ENCODE peak calls at places on chromosome 16, in five cellular contexts. W, E, N, M and O are unnamed samples.

GRCh38 chr16:19084139-19084538 is 16.7 kb downstream of the COQ7 start:
- DNase-seq in E (no peak), W (no peak), M (no peak), N (no peak), O (peak)

GRCh38 chr16:55552621-55553020 is 13.9 kb upstream of the CAPNS2 start:
- DNase-seq in M (no peak), W (peak), N (no peak), E (peak), O (no peak)

GRCh38 chr16:50535506-50536257 is 12.5 kb upstream of the NKD1 start:
- DNase-seq in W (no peak), E (no peak), N (no peak), M (no peak), O (peak)

GRCh38 chr16:68130520-68130919 is 45.4 kb downstream of the NFATC3 start:
- DNase-seq in E (no peak), W (no peak), M (no peak), N (no peak), O (no peak)

GRCh38 chr16:85746431-85747227 is 4.3 kb downstream of the C16orf74 start:
- DNase-seq in N (no peak), W (peak), E (peak), M (no peak), O (no peak)

GRCh38 chr16:24689128-24689527 is 40.3 kb upstream of the TNRC6A start:
- DNase-seq in M (no peak), N (no peak), E (peak), W (peak), O (no peak)

GRCh38 chr16:20674684-20675487 is 22.6 kb downstream of the ACSM1 start:
- DNase-seq in N (peak), W (no peak), M (no peak), E (no peak), O (no peak)

GRCh38 chr16:69286941-69287713 is 24.0 kb upstream of the VPS4A start:
- DNase-seq in M (peak), W (peak), E (peak), N (no peak), O (peak)

GRCh38 chr16:24523569-24523968 is 15.8 kb upstream of the RBBP6 start:
- DNase-seq in W (no peak), N (no peak), M (no peak), E (peak), O (no peak)

GRCh38 chr16:17555176-17555575 is 84.4 kb upstream of the XYLT1 start:
- DNase-seq in E (no peak), W (peak), N (no peak), M (no peak), O (no peak)

GRCh38 chr16:46620265-46621005 is 744 bp downstream of the SHCBP1 start:
- DNase-seq in E (peak), M (no peak), W (no peak), N (no peak), O (no peak)

GRCh38 chr16:69107311-69107962 is 2.0 kb downstream of the HAS3 start:
- DNase-seq in E (peak), M (peak), W (no peak), N (no peak), O (no peak)

GRCh38 chr16:21524068-21524751 is 75.2 kb upstream of the METTL9 start:
- DNase-seq in W (no peak), N (no peak), E (no peak), M (no peak), O (no peak)

GRCh38 chr16:24125199-24125598 is 130.9 kb upstream of the CACNG3 start:
- DNase-seq in N (no peak), M (no peak), W (no peak), E (no peak), O (no peak)

GRCh38 chr16:35492225-35492624 is 2032.8 kb downstream of the TP53TG3F start:
- DNase-seq in M (no peak), E (no peak), N (no peak), W (no peak), O (no peak)

GRCh38 chr16:4909825-4910224 is 27.1 kb downstream of the PPL start:
- DNase-seq in N (no peak), E (no peak), M (no peak), W (no peak), O (no peak)

GRCh38 chr16:30011505-30012480 is 966 bp upstream of the DOC2A start:
- DNase-seq in E (no peak), N (no peak), M (no peak), W (no peak), O (no peak)

DNA sequence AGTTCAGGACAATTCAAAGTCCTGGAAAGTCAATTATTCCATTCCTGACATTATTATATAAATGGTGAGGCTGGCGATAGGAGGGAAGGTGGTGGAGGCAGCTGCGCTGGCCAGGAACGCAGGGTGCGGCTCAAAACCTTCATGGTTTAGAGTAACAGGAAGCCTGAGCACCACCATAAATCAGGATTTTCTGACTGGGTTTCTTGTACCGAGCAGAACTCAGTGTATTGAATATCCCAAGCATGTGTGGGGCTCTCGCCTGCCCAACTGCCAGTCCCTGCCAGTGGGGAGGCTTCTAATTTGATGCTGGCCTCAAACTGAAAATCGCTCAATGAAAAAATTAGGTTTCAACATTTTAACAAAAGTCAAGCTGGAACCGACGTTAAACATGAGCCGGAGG is 300.6 kb downstream of the C16orf95 start:
- DNase-seq in M (peak), W (no peak), E (no peak), N (no peak), O (no peak)
- H3K4me3 ChIP-seq in M (no peak), W (no peak), E (no peak), N (no peak), O (no peak)

GRCh38 chr16:58249388-58249779 is 45.4 kb downstream of the PRSS54 start:
- DNase-seq in M (no peak), W (no peak), N (no peak), E (no peak), O (no peak)

GRCh38 chr16:58252716-58253115 is 42.1 kb downstream of the PRSS54 start:
- DNase-seq in W (no peak), M (no peak), E (no peak), N (no peak), O (no peak)

DNA sequence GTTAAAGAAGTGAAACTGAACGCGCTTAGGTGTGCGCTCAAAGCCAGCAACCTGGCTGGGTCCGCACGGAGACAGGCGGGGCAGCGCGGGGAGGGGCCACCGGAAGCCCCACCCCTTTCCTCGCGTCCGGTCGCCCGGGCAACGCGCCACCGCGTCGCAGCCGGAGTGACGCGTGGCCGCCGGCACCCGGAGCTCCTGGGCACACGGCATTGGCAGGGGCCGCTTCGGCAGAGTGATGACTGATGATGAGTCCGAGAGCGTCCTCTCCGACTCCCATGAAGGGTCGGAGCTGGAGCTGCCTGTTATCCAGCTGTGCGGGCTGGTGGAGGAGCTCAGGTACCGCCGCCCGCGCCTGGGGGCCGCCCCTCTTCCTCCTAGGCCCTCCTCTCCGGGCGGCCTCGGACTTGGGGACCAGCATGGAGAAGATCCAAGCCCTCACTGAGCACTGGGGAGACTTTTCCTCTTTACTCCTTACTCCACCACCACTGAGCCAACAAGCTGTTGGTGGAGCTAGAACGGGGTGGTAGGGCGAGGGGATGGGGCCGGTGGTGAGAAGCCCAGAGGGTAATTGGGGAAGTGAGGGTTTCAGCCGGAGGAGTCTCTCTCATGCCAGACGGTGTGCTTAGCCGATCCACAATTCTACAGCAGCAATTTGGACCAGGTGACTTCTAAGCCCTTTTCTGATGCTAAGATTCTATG is 44.9 kb downstream of the PRSS54 start:
- DNase-seq in E (peak), W (peak), N (peak), M (peak), O (peak)
- TF ChIP-seq POLR2A in E (peak), W (no peak), N (no peak), M (no peak), O (no peak)

GRCh38 chr16:81140930-81141780 is 45.0 kb upstream of the GCSH start:
- DNase-seq in N (no peak), M (no peak), W (no peak), E (peak), O (no peak)
- TF ChIP-seq CTCF in N (no peak), M (no peak), W (no peak), E (peak), O (no peak)

GRCh38 chr16:6020162-6020980 is 922.8 kb upstream of the EEF2KMT start:
- DNase-seq in N (no peak), M (no peak), W (no peak), E (no peak), O (no peak)
- H3K4me3 ChIP-seq in N (no peak), M (no peak), W (no peak), E (no peak), O (no peak)

GRCh38 chr16:83898463-83899271 is at the start of gene MLYCD:
- DNase-seq in N (peak), M (peak), W (peak), E (peak), O (peak)
- TF ChIP-seq POLR2A in N (peak), M (peak), W (peak), E (peak), O (no peak)